ENCODE peak calls at places on chromosomes 11 and 22, in four cellular contexts. One of them, this sample, is unnamed.

GRCh38 chr11:132445966-132446365 is 1075.6 kb downstream of the NTM start:
- DNase-seq in IMR-90: no peak
- DNase-seq in pancreas: no peak
- DNase-seq in heart right ventricle: no peak
- DNase-seq in this sample: no peak

GRCh38 chr11:27234043-27234668 is 128.9 kb downstream of the CCDC34 start:
- DNase-seq in IMR-90: peak; percentile 94
- DNase-seq in pancreas: no peak
- DNase-seq in heart right ventricle: no peak
- DNase-seq in this sample: peak; percentile 86

GRCh38 chr11:44865866-44866272 is 84.8 kb downstream of the TP53I11 start:
- DNase-seq in IMR-90: no peak
- DNase-seq in pancreas: peak; percentile 43
- DNase-seq in heart right ventricle: peak; percentile 75
- DNase-seq in this sample: no peak

GRCh38 chr11:83051760-83052671 is 19.7 kb downstream of the RAB30 start:
- DNase-seq in IMR-90: peak; percentile 98
- DNase-seq in pancreas: peak; percentile 56
- DNase-seq in heart right ventricle: peak; percentile 49
- DNase-seq in this sample: peak; percentile 96

GRCh38 chr11:112797653-112798293 is 163.4 kb upstream of the NCAM1 start:
- DNase-seq in IMR-90: no peak
- DNase-seq in pancreas: no peak
- DNase-seq in heart right ventricle: no peak
- DNase-seq in this sample: peak; percentile 62

GRCh38 chr11:48170176-48170839 is 46.3 kb upstream of the OR4B1 start:
- DNase-seq in IMR-90: peak; percentile 35
- DNase-seq in pancreas: no peak
- DNase-seq in heart right ventricle: no peak
- DNase-seq in this sample: no peak

GRCh38 chr11:87254582-87254981 is 216.8 kb downstream of the TMEM135 start:
- DNase-seq in IMR-90: no peak
- DNase-seq in pancreas: no peak
- DNase-seq in heart right ventricle: no peak
- DNase-seq in this sample: no peak

GRCh38 chr11:119594639-119595249 is 134.3 kb downstream of the NECTIN1 start:
- DNase-seq in IMR-90: peak; percentile 87
- DNase-seq in pancreas: no peak
- DNase-seq in heart right ventricle: no peak
- DNase-seq in this sample: peak; percentile 52

GRCh38 chr11:125950696-125951645 is 5.1 kb downstream of the VSIG10L2 start:
- DNase-seq in IMR-90: peak; percentile 58
- DNase-seq in pancreas: no peak
- DNase-seq in heart right ventricle: peak; percentile 73
- DNase-seq in this sample: peak; percentile 57

GRCh38 chr22:19526702-19527111 is 2.5 kb upstream of the CLDN5 start:
- DNase-seq in IMR-90: no peak
- DNase-seq in pancreas: no peak
- DNase-seq in heart right ventricle: no peak
- DNase-seq in this sample: no peak

GRCh38 chr11:2883717-2884423 is 1.7 kb downstream of the CDKN1C start:
- DNase-seq in IMR-90: no peak
- DNase-seq in pancreas: no peak
- DNase-seq in heart right ventricle: peak; percentile 65
- DNase-seq in this sample: peak; percentile 33

GRCh38 chr11:129894281-129895125 is 875 bp downstream of the NFRKB start:
- DNase-seq in IMR-90: peak; percentile 3
- DNase-seq in pancreas: no peak
- DNase-seq in heart right ventricle: no peak
- DNase-seq in this sample: no peak

DNA sequence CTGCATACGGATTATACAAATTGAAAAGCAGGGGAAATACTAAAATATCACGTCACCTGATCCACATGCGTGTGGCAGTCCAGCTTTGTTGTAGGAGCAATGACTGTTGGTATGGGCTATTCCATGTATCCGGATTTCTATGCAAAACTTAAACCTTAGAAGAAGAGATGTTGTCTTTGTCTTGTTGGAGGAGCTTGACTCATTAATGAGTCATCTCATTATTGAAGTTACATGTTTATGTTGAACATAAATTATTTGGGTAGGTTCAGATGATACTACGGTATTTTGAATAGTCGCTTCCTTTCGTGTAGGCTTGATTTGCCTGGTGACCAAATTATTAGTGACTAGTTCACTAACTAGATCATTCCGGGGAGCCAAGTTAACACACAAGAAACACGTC is 806 bp upstream of the SAAL1 start:
- DNase-seq in IMR-90: peak; percentile 65
- DNase-seq in pancreas: no peak
- DNase-seq in heart right ventricle: no peak
- DNase-seq in this sample: no peak
- H3K4me3 ChIP-seq in IMR-90: no peak overlapping the region
- H3K4me3 ChIP-seq in pancreas: no peak overlapping the region
- H3K4me3 ChIP-seq in heart right ventricle: no peak overlapping the region
- H3K4me3 ChIP-seq in this sample: no peak overlapping the region

GRCh38 chr11:49302360-49302759 is 94.0 kb upstream of the FOLH1 start:
- DNase-seq in IMR-90: no peak
- DNase-seq in pancreas: no peak
- DNase-seq in heart right ventricle: no peak
- DNase-seq in this sample: no peak
- TF ChIP-seq CTCF in IMR-90: no peak
- TF ChIP-seq CTCF in pancreas: no peak
- TF ChIP-seq CTCF in heart right ventricle: no peak
- TF ChIP-seq CTCF in this sample: no peak

GRCh38 chr22:36383110-36383581 is 4.6 kb downstream of the MYH9 start:
- DNase-seq in IMR-90: peak; percentile 94
- DNase-seq in pancreas: no peak
- DNase-seq in heart right ventricle: no peak
- DNase-seq in this sample: peak; percentile 59
- H3K4me3 ChIP-seq in IMR-90: peak overlapping the region; percentile 11
- H3K4me3 ChIP-seq in pancreas: no peak overlapping the region
- H3K4me3 ChIP-seq in heart right ventricle: no peak overlapping the region
- H3K4me3 ChIP-seq in this sample: no peak overlapping the region

GRCh38 chr11:95442531-95443050 is 211.6 kb upstream of the SESN3 start:
- DNase-seq in IMR-90: no peak
- DNase-seq in pancreas: no peak
- DNase-seq in heart right ventricle: no peak
- DNase-seq in this sample: no peak

GRCh38 chr11:95445746-95446333 is 214.8 kb upstream of the SESN3 start:
- DNase-seq in IMR-90: no peak
- DNase-seq in pancreas: no peak
- DNase-seq in heart right ventricle: no peak
- DNase-seq in this sample: no peak

GRCh38 chr11:95443386-95443785 is 212.4 kb upstream of the SESN3 start:
- DNase-seq in IMR-90: no peak
- DNase-seq in pancreas: no peak
- DNase-seq in heart right ventricle: no peak
- DNase-seq in this sample: no peak

GRCh38 chr11:95444309-95445202 is 213.6 kb upstream of the SESN3 start:
- DNase-seq in IMR-90: no peak
- DNase-seq in pancreas: no peak
- DNase-seq in heart right ventricle: no peak
- DNase-seq in this sample: no peak
- TF ChIP-seq CTCF in IMR-90: no peak
- TF ChIP-seq CTCF in pancreas: no peak
- TF ChIP-seq CTCF in heart right ventricle: no peak
- TF ChIP-seq CTCF in this sample: no peak

GRCh38 chr11:12817681-12818332 is 143.6 kb downstream of the TEAD1 start:
- DNase-seq in IMR-90: peak; percentile 49
- DNase-seq in pancreas: no peak
- DNase-seq in heart right ventricle: no peak
- DNase-seq in this sample: no peak

GRCh38 chr11:12812849-12813248 is 138.6 kb downstream of the TEAD1 start:
- DNase-seq in IMR-90: no peak
- DNase-seq in pancreas: no peak
- DNase-seq in heart right ventricle: peak; percentile 21
- DNase-seq in this sample: no peak

GRCh38 chr11:12813371-12814225 is 139.4 kb downstream of the TEAD1 start:
- DNase-seq in IMR-90: peak; percentile 88
- DNase-seq in pancreas: no peak
- DNase-seq in heart right ventricle: peak; percentile 24
- DNase-seq in this sample: peak; percentile 93

GRCh38 chr11:12815931-12816494 is 141.8 kb downstream of the TEAD1 start:
- DNase-seq in IMR-90: no peak
- DNase-seq in pancreas: no peak
- DNase-seq in heart right ventricle: no peak
- DNase-seq in this sample: no peak

GRCh38 chr11:12815150-12815523 is 140.9 kb downstream of the TEAD1 start:
- DNase-seq in IMR-90: no peak
- DNase-seq in pancreas: no peak
- DNase-seq in heart right ventricle: no peak
- DNase-seq in this sample: no peak
- H3K4me3 ChIP-seq in IMR-90: no peak overlapping the region
- H3K4me3 ChIP-seq in pancreas: no peak overlapping the region
- H3K4me3 ChIP-seq in heart right ventricle: no peak overlapping the region
- H3K4me3 ChIP-seq in this sample: peak overlapping the region; percentile 27